ENCODE peak calls at places on chromosomes 4 and X, in eight cellular contexts. F is mesenteric fat pad; S is aorta; M is H9; E is mesothelial cell of epicardium; I is T-helper 9 cell; A is stimulated activated CD4-positive, alpha-beta T cell treated with anti-CD3 and anti-CD28 coated beads, Interleukin-2, amount 100 ng/mL, for 24 hours; U is endothelial cell. D is an unnamed sample.

GRCh38 chr4:153748378-153748777 is 11.4 kb downstream of the RNF175 start:
- DNase-seq in F (no peak), S (peak; percentile 86), M (no peak), E (no peak), I (no peak), A (no peak), U (no peak), D (no peak)

GRCh38 chr4:46389301-46389761 is 597 bp downstream of the GABRA2 start:
- DNase-seq in F (no peak), S (peak; percentile 24), M (peak; percentile 55), E (peak; percentile 42), I (no peak), A (no peak), U (no peak), D (no peak)

GRCh38 chr4:26331380-26331945 is 10.6 kb downstream of the RBPJ start:
- DNase-seq in F (no peak), S (no peak), M (no peak), E (no peak), I (no peak), A (no peak), U (no peak), D (no peak)

GRCh38 chr4:177239475-177239874 is 70.2 kb upstream of the NEIL3 start:
- DNase-seq in F (no peak), S (no peak), M (no peak), E (no peak), I (no peak), A (no peak), U (no peak), D (no peak)

GRCh38 chrX:134529481-134529880 is 69.5 kb downstream of the HPRT1 start:
- DNase-seq in F (peak; percentile 76), S (no peak), M (no peak), E (no peak), I (no peak), A (no peak), U (no peak), D (no peak)

GRCh38 chr4:159006202-159006601 is 96.7 kb upstream of the RAPGEF2 start:
- DNase-seq in F (no peak), S (no peak), M (no peak), E (no peak), I (no peak), A (no peak), U (no peak), D (no peak)

GRCh38 chr4:147526272-147526654 is 45.4 kb downstream of the EDNRA start:
- DNase-seq in F (no peak), S (no peak), M (peak; percentile 41), E (no peak), I (no peak), A (no peak), U (no peak), D (no peak)

GRCh38 chr4:182533948-182534347 is 290.7 kb downstream of the TENM3 start:
- DNase-seq in F (no peak), S (no peak), M (no peak), E (no peak), I (no peak), A (no peak), U (no peak), D (no peak)

GRCh38 chrX:47620303-47620685 is 637 bp upstream of the SYN1 start:
- DNase-seq in F (peak; percentile 57), S (no peak), M (no peak), E (no peak), I (no peak), A (no peak), U (no peak), D (no peak)

GRCh38 chr4:8643441-8643840 is 50.9 kb downstream of the CPZ start:
- DNase-seq in F (peak; percentile 11), S (no peak), M (no peak), E (peak; percentile 26), I (no peak), A (peak; percentile 7), U (no peak), D (no peak)

GRCh38 chrX:7147431-7147977 is at the start of gene STS:
- DNase-seq in F (peak; percentile 91), S (peak; percentile 68), M (peak; percentile 34), E (peak; percentile 69), I (peak; percentile 35), A (peak; percentile 25), U (peak; percentile 18), D (peak; percentile 58)

GRCh38 chr4:112234952-112235609 is 3.5 kb downstream of the AP1AR start:
- DNase-seq in F (no peak), S (peak; percentile 59), M (peak; percentile 42), E (no peak), I (peak; percentile 38), A (peak; percentile 51), U (peak; percentile 57), D (peak; percentile 47)

GRCh38 chrX:39690541-39691415 is 407.0 kb downstream of the BCOR start:
- DNase-seq in F (no peak), S (no peak), M (no peak), E (no peak), I (no peak), A (no peak), U (no peak), D (no peak)